ENCODE peak calls at places on chromosome 14, in seven cellular contexts. B is colonic mucosa, V is keratinocyte, F is astrocyte, L is tibial nerve, J is hepatocyte, O is SJSA1. M is an unnamed sample.
A peak's percentile ranks its signal among the peaks of the same experiment; 100 is the strongest.

GRCh38 chr14:104536942-104537612 is 42.5 kb upstream of the C14orf180 start:
- DNase-seq in B (no peak), F (peak; percentile 47), O (peak; percentile 15), L (no peak), V (peak; percentile 79), J (peak; percentile 82), M (peak; percentile 33)

GRCh38 chr14:92452471-92452870 is 61.1 kb upstream of the RIN3 start:
- DNase-seq in J (no peak), V (no peak), O (no peak), F (no peak), L (no peak), B (no peak), M (no peak)

GRCh38 chr14:51104467-51104866 is 9.6 kb upstream of the TRIM9 start:
- DNase-seq in O (no peak), J (no peak), B (no peak), F (no peak), V (no peak), L (no peak), M (no peak)

GRCh38 chr14:24612186-24612585 is 2.7 kb upstream of the GZMH start:
- DNase-seq in O (no peak), F (no peak), V (peak; percentile 17), J (no peak), L (no peak), B (no peak), M (no peak)

GRCh38 chr14:50023671-50024490 is 92.5 kb downstream of the VCPKMT start:
- DNase-seq in V (peak; percentile 74), B (no peak), F (peak; percentile 89), O (peak; percentile 75), J (no peak), L (no peak), M (no peak)

GRCh38 chr14:55470025-55470424 is 29.6 kb upstream of the TBPL2 start:
- DNase-seq in O (no peak), F (no peak), V (no peak), B (no peak), L (no peak), J (no peak), M (no peak)

GRCh38 chr14:51938137-51938536 is 51.2 kb upstream of the RTRAF start:
- DNase-seq in V (no peak), F (no peak), O (no peak), J (no peak), B (no peak), L (no peak), M (no peak)

GRCh38 chr14:71582705-71583104 is 349.5 kb upstream of the RGS6 start:
- DNase-seq in O (peak; percentile 63), L (no peak), F (peak; percentile 87), J (no peak), V (no peak), B (no peak), M (no peak)

GRCh38 chr14:58947156-58947555 is 241.3 kb upstream of the DAAM1 start:
- DNase-seq in F (no peak), B (no peak), J (no peak), L (no peak), V (no peak), O (no peak), M (no peak)

GRCh38 chr14:56630707-56631106 is 51.1 kb downstream of the TMEM260 start:
- DNase-seq in V (no peak), L (no peak), B (no peak), O (no peak), J (no peak), F (peak; percentile 57), M (no peak)

GRCh38 chr14:50954811-50955372 is 10.6 kb upstream of the PYGL start:
- DNase-seq in O (peak; percentile 22), B (no peak), L (no peak), F (peak; percentile 48), V (no peak), J (peak; percentile 51), M (no peak)

GRCh38 chr14:31893156-31893813 is 183.8 kb upstream of the ARHGAP5 start:
- DNase-seq in F (peak; percentile 18), L (no peak), V (no peak), B (no peak), O (no peak), J (peak; percentile 34), M (no peak)

GRCh38 chr14:72739446-72740405 is 154.2 kb downstream of the DPF3 start:
- DNase-seq in J (no peak), O (no peak), F (no peak), B (peak; percentile 4), V (no peak), L (no peak), M (no peak)

GRCh38 chr14:68325267-68325807 is 467.5 kb downstream of the ZFP36L1 start:
- DNase-seq in F (no peak), B (no peak), V (no peak), L (no peak), O (no peak), J (no peak), M (no peak)

GRCh38 chr14:51327376-51327775 is 87.3 kb downstream of the TMX1 start:
- DNase-seq in B (no peak), F (peak; percentile 36), O (peak; percentile 40), J (no peak), V (no peak), L (no peak), M (no peak)

GRCh38 chr14:90373887-90374286 is 22.9 kb upstream of the CALM1 start:
- DNase-seq in L (no peak), F (no peak), J (peak; percentile 47), V (no peak), B (peak; percentile 39), O (no peak), M (no peak)

GRCh38 chr14:67580336-67581230 is 19.5 kb downstream of the PIGH start:
- DNase-seq in J (peak; percentile 72), L (no peak), B (no peak), V (no peak), O (no peak), F (no peak), M (no peak)

GRCh38 chr14:63614964-63615363 is 26.7 kb downstream of the WDR89 start:
- DNase-seq in V (no peak), B (no peak), J (no peak), F (peak; percentile 41), L (no peak), O (no peak), M (no peak)

GRCh38 chr14:93042968-93043940 is 72.5 kb downstream of the ITPK1 start:
- DNase-seq in B (peak; percentile 94), J (peak; percentile 90), L (no peak), O (peak; percentile 90), F (peak; percentile 90), V (peak; percentile 98), M (peak; percentile 85)

GRCh38 chr14:70964492-70964891 is 57.2 kb downstream of the PCNX1 start:
- DNase-seq in L (no peak), V (no peak), F (no peak), B (no peak), J (no peak), O (no peak), M (no peak)

GRCh38 chr14:86574026-86574777 is 1044.3 kb downstream of the FLRT2 start:
- DNase-seq in L (no peak), J (no peak), B (no peak), V (no peak), F (peak; percentile 43), O (peak; percentile 90), M (no peak)

GRCh38 chr14:21090194-21090939 is 8.1 kb downstream of the ZNF219 start:
- DNase-seq in B (peak; percentile 67), F (no peak), J (no peak), L (no peak), V (no peak), O (no peak), M (no peak)

GRCh38 chr14:68630611-68631013 is 162.3 kb downstream of the ZFP36L1 start:
- DNase-seq in V (no peak), B (peak; percentile 16), O (no peak), F (no peak), J (no peak), L (no peak), M (no peak)

DNA sequence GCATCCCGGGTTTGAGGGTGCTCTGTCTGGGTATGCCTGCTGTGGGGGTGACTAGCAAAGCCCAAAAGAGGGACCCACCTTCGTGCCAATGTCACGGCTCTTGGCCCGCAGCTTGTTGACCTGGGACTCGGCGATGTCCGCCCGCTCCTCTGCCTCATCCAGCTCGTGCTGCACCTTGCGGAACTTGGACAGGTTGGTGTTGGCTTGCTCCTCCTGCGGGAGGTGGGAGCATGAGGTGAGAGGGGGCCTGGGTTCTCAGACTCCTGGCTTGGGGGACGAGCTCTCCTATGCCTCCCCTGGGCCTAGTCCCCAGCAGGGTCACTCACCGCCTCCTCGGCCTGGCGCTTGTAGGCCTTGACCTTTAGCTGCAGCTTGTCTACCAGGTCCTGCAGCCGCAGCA is 5.6 kb upstream of the MYH6 start:
- DNase-seq in L (no peak), F (no peak), J (no peak), V (no peak), O (no peak), B (no peak), M (no peak)
- H3K27me3 ChIP-seq in L (no peaks in the 10 kb centered on the region), F (no peaks in the 10 kb centered on the region), J (no peaks in the 10 kb centered on the region), V (no peaks in the 10 kb centered on the region), O (peaks cover 7% of the 10 kb centered on the region), B (no peaks in the 10 kb centered on the region), M (no peaks in the 10 kb centered on the region)

GRCh38 chr14:74240794-74241610 is 1.8 kb downstream of the VSX2 start:
- DNase-seq in F (no peak), L (no peak), V (no peak), B (no peak), J (no peak), O (no peak), M (peak; percentile 33)

GRCh38 chr14:74241611-74242005 is 2.4 kb downstream of the VSX2 start:
- DNase-seq in O (no peak), L (no peak), B (no peak), J (no peak), V (no peak), F (no peak), M (no peak)

GRCh38 chr14:74244115-74244514 is 4.9 kb downstream of the VSX2 start:
- DNase-seq in L (no peak), F (no peak), B (no peak), V (no peak), O (no peak), J (no peak), M (no peak)

GRCh38 chr14:74242055-74243042 is 3.1 kb downstream of the VSX2 start:
- DNase-seq in J (no peak), F (no peak), V (no peak), L (no peak), B (no peak), O (no peak), M (no peak)

GRCh38 chr14:74243051-74243450 is 3.8 kb downstream of the VSX2 start:
- DNase-seq in F (no peak), B (no peak), L (no peak), O (no peak), V (no peak), J (no peak), M (no peak)
- H3K27me3 ChIP-seq in F (peaks cover 92% of the 10 kb centered on the region), B (peaks cover 56% of the 10 kb centered on the region), L (peaks cover 96% of the 10 kb centered on the region), O (peaks cover 61% of the 10 kb centered on the region), V (peaks cover 96% of the 10 kb centered on the region), J (peaks cover 99% of the 10 kb centered on the region), M (peaks cover 46% of the 10 kb centered on the region)

DNA sequence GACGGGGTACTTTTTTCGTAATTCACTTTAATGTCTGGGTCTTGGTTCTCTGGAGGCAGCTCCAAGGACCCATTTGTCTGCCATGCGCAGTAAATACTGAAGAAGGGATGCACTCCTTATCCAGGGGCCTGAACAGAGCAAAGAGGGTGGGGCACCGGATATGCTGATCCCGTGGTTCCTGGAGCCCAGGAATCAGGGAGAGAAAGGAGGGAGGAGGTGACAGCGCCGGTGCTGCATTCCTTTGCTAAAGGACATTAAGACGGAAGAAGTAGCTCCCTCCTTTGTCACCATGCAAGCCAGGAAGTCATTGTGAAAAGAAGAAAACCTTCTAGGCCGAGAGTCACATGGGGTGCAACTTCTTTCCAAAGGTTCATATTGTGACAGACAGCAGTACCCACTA is 1057.7 kb downstream of the VRK1 start:
- DNase-seq in L (no peak), F (no peak), B (no peak), O (no peak), J (no peak), V (no peak), M (no peak)
- H3K27me3 ChIP-seq in L (no peaks in the 10 kb centered on the region), F (no peaks in the 10 kb centered on the region), B (no peaks in the 10 kb centered on the region), O (no peaks in the 10 kb centered on the region), J (no peaks in the 10 kb centered on the region), V (no peaks in the 10 kb centered on the region), M (no peaks in the 10 kb centered on the region)

GRCh38 chr14:99809376-99809775 is 16.2 kb downstream of the EML1 start:
- DNase-seq in B (peak; percentile 44), O (no peak), F (peak; percentile 8), L (no peak), V (no peak), J (peak; percentile 81), M (no peak)
- H3K27me3 ChIP-seq in B (no peaks in the 10 kb centered on the region), O (no peaks in the 10 kb centered on the region), F (peaks cover 2% of the 10 kb centered on the region), L (no peaks in the 10 kb centered on the region), V (peaks cover 73% of the 10 kb centered on the region), J (no peaks in the 10 kb centered on the region), M (no peaks in the 10 kb centered on the region)